ENCODE peak calls at places on chromosomes 11 and 22, in four cellular contexts. I is SK-N-SH, G is K562, O is GM12878. K is an unnamed sample.

GRCh38 chr22:26646158-26646557 is 11.2 kb upstream of the MIAT start:
- DNase-seq in I (no peak), G (no peak), O (no peak), K (no peak)

GRCh38 chr22:45318558-45319318 is 9.0 kb downstream of the FAM118A start:
- DNase-seq in I (no peak), G (no peak), O (peak; percentile 46), K (no peak)

GRCh38 chr11:31995031-31995430 is 95.8 kb upstream of the RCN1 start:
- DNase-seq in I (no peak), G (no peak), O (no peak), K (no peak)

GRCh38 chr11:20026629-20027545 is 133.4 kb downstream of the DBX1 start:
- DNase-seq in I (no peak), G (no peak), O (no peak), K (peak; percentile 85)

GRCh38 chr11:134951305-134951700 is 539.3 kb upstream of the B3GAT1 start:
- DNase-seq in I (no peak), G (no peak), O (no peak), K (no peak)

GRCh38 chr11:92211576-92212167 is 12.9 kb upstream of the FAT3 start:
- DNase-seq in I (peak; percentile 55), G (no peak), O (no peak), K (no peak)

GRCh38 chr22:27993774-27994350 is 74.8 kb upstream of the PITPNB start:
- DNase-seq in I (no peak), G (no peak), O (no peak), K (no peak)

GRCh38 chr11:126280595-126280994 is 2.3 kb upstream of the TIRAP start:
- DNase-seq in I (no peak), G (no peak), O (no peak), K (no peak)

GRCh38 chr22:50708474-50708873 is 29.5 kb upstream of the ACR start:
- DNase-seq in I (no peak), G (no peak), O (no peak), K (no peak)

GRCh38 chr11:65595921-65596281 is 301 bp upstream of the KCNK7 start:
- DNase-seq in I (no peak), G (no peak), O (no peak), K (no peak)

GRCh38 chr11:75035911-75036536 is 47.3 kb downstream of the NEU3 start:
- DNase-seq in I (no peak), G (no peak), O (no peak), K (peak; percentile 35)

GRCh38 chr11:6223854-6224253 is 10.6 kb downstream of the FHIP1B start:
- DNase-seq in I (no peak), G (no peak), O (no peak), K (no peak)

GRCh38 chr11:3143136-3143880 is 21.8 kb downstream of the OSBPL5 start:
- DNase-seq in I (no peak), G (no peak), O (no peak), K (no peak)

GRCh38 chr22:23181763-23182288 is 1.5 kb downstream of the BCR start:
- DNase-seq in I (no peak), G (peak; percentile 80), O (no peak), K (no peak)

GRCh38 chr11:46977038-46977818 is 40.7 kb downstream of the CSTPP1 start:
- DNase-seq in I (no peak), G (no peak), O (no peak), K (peak; percentile 23)

GRCh38 chr22:28034760-28035401 is 115.8 kb upstream of the PITPNB start:
- DNase-seq in I (peak; percentile 64), G (peak; percentile 67), O (no peak), K (no peak)

GRCh38 chr11:43933608-43934358 is 8.7 kb upstream of the C11orf96 start:
- DNase-seq in I (no peak), G (no peak), O (no peak), K (no peak)

GRCh38 chr11:124177344-124177743 is 5.8 kb upstream of the OR10D3 start:
- DNase-seq in I (no peak), G (no peak), O (no peak), K (no peak)

GRCh38 chr11:63917685-63918523 is 940 bp upstream of the RCOR2 start:
- DNase-seq in I (peak; percentile 92), G (peak; percentile 82), O (no peak), K (no peak)

GRCh38 chr11:62930157-62930556 is 9.0 kb upstream of the CHRM1 start:
- DNase-seq in I (peak; percentile 63), G (no peak), O (no peak), K (no peak)

GRCh38 chr11:2881076-2881973 is 4.2 kb downstream of the CDKN1C start:
- DNase-seq in I (no peak), G (no peak), O (no peak), K (no peak)

GRCh38 chr11:44190883-44191230 is 95.4 kb downstream of the EXT2 start:
- DNase-seq in I (no peak), G (no peak), O (no peak), K (no peak)

GRCh38 chr11:115141221-115141620 is 363.0 kb downstream of the CADM1 start:
- DNase-seq in I (no peak), G (no peak), O (no peak), K (no peak)

GRCh38 chr11:8107642-8108041 is 26.6 kb downstream of the TUB start:
- DNase-seq in I (no peak), G (no peak), O (no peak), K (no peak)

GRCh38 chr11:128603752-128604472 is 16.6 kb upstream of the ETS1 start:
- DNase-seq in I (no peak), G (no peak), O (peak; percentile 44), K (no peak)

GRCh38 chr11:13261600-13262061 is 16.0 kb upstream of the BMAL1 start:
- DNase-seq in I (no peak), G (no peak), O (no peak), K (no peak)

GRCh38 chr22:49404576-49405199 is 423.0 kb downstream of the BRD1 start:
- DNase-seq in I (no peak), G (no peak), O (no peak), K (no peak)

GRCh38 chr11:85694385-85694980 is 8.5 kb upstream of the CCDC89 start:
- DNase-seq in I (peak; percentile 31), G (peak; percentile 21), O (no peak), K (no peak)
- TF ChIP-seq TAF1 in I (no peak), G (no peak), O (no peak), K (no peak)

GRCh38 chr22:47854680-47855079 is 1092.2 kb downstream of the TBC1D22A start:
- DNase-seq in I (no peak), G (no peak), O (no peak), K (no peak)

GRCh38 chr22:47854226-47854625 is 1091.8 kb downstream of the TBC1D22A start:
- DNase-seq in I (no peak), G (no peak), O (no peak), K (no peak)

GRCh38 chr22:47848384-47848920 is 1086.0 kb downstream of the TBC1D22A start:
- DNase-seq in I (no peak), G (no peak), O (no peak), K (no peak)

GRCh38 chr22:47850644-47851151 is 1088.2 kb downstream of the TBC1D22A start:
- DNase-seq in I (no peak), G (no peak), O (no peak), K (no peak)

DNA sequence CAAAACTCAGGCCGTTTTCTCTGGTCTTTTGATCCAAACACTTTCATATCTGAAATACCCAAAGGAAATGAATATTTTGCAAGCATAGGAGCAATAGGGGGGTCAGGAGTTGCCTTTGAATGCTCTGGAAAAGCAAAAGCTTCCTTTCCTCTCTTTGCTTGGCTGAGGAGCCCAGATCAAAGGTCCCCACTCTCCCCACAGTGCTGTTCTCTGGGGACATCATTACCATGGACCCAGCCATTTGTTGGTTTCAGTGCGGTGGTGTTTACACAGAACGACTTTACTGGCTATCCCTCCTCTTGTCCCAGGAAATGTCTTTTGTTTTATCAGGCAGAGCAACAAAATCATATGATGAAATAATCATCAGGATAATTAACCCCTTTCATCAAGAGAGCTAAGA is 1089.1 kb downstream of the TBC1D22A start:
- DNase-seq in I (no peak), G (no peak), O (no peak), K (no peak)
- H3K9me3 ChIP-seq in I (no peaks in the 10 kb centered on the region), G (no peaks in the 10 kb centered on the region), O (no peaks in the 10 kb centered on the region), K (peaks cover 28% of the 10 kb centered on the region)

GRCh38 chr11:120539681-120540369 is 28.3 kb downstream of the GRIK4 start:
- DNase-seq in I (peak; percentile 72), G (no peak), O (no peak), K (no peak)

GRCh38 chr11:120538707-120539106 is 27.2 kb downstream of the GRIK4 start:
- DNase-seq in I (no peak), G (no peak), O (no peak), K (no peak)

GRCh38 chr11:120536797-120537169 is 25.2 kb downstream of the GRIK4 start:
- DNase-seq in I (no peak), G (no peak), O (no peak), K (no peak)

GRCh38 chr11:120536091-120536796 is 24.7 kb downstream of the GRIK4 start:
- DNase-seq in I (no peak), G (no peak), O (no peak), K (no peak)

DNA sequence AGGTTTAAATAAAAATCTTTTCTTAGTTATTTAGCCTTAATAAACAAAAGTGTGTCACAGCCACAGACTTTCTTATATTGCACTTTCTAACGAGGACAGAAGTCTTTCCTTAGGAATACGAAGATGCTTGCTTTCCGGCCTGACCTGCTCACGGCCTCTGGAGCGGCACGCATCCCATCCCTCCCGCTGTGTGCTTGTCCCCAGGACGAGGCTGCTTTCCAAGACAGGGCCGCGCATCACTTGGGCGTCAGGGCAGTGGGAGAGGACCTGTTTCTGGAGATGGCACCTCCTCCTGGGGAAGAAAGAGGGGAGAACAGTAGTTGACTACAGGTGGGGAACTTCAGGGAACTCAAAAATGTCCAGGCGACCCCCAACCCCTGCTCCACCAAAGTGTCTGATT is 26.4 kb downstream of the GRIK4 start:
- DNase-seq in I (no peak), G (no peak), O (no peak), K (no peak)
- TF ChIP-seq SIN3A in I (no peak), G (no peak), O (no peak), K (no peak)

GRCh38 chr22:19611590-19611989 is 87.4 kb upstream of the CLDN5 start:
- DNase-seq in I (no peak), G (no peak), O (no peak), K (no peak)

GRCh38 chr22:19607198-19608113 is 83.2 kb upstream of the CLDN5 start:
- DNase-seq in I (no peak), G (no peak), O (no peak), K (no peak)

GRCh38 chr22:19612866-19613572 is 88.8 kb upstream of the CLDN5 start:
- DNase-seq in I (no peak), G (no peak), O (no peak), K (no peak)

GRCh38 chr22:19608114-19608494 is 83.9 kb upstream of the CLDN5 start:
- DNase-seq in I (no peak), G (no peak), O (no peak), K (no peak)

DNA sequence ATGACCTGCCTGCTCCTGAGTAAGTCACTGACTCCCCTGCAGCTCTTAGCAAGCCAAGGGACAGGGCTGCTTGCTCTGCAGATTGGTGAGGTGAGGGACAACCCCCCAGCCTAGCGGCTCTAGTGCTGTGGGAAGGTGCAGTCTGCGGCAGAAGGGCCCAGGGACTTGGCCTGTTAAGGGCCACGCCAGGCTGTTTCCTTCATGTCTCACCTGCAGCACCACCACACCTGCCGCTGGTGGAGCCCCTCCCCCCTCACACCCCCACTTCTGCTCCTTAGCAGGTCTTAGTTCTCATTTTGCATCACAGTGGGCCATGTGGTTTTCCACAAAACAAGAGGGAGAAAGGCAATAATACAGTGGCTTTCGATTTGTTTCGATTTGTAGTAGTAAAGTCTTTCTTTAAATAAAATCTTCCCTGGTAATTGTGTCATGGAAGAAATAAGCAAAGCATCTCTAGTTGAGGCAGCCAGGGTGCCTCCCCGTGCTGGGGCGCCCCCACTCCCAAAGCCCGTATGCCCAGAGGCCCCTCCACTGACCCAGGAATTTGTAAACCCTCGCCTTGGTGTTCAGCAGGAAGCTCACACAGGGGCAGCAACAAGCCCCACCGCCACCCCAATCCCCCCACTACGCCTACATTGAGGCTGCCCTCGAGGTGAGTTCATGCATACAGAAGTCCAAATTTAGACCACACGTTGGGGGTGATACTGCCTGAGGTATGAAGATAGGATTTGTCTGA is 86.5 kb upstream of the CLDN5 start:
- DNase-seq in I (no peak), G (no peak), O (no peak), K (no peak)
- TF ChIP-seq TAF1 in I (no peak), G (no peak), O (no peak), K (no peak)

K was measured in H1.